ENCODE peak calls at places on chromosomes 1 and 21, in eight cellular contexts. Q, N, R, V, G, Z, E and W are unnamed samples.

GRCh38 chr21:40176732-40177131 is 309.5 kb downstream of the PCP4 start:
- DNase-seq in Q (no peak), N (no peak), R (peak), V (no peak), G (no peak), Z (no peak), E (no peak), W (no peak)

GRCh38 chr1:109257682-109258421 is 8.5 kb downstream of the CELSR2 start:
- DNase-seq in Q (no peak), N (no peak), R (no peak), V (no peak), G (no peak), Z (no peak), E (no peak), W (no peak)

GRCh38 chr1:39590546-39590945 is 14.0 kb upstream of the PABPC4 start:
- DNase-seq in Q (no peak), N (no peak), R (no peak), V (no peak), G (no peak), Z (peak), E (no peak), W (no peak)

GRCh38 chr21:34186119-34186719 is 112.8 kb downstream of the MRPS6 start:
- DNase-seq in Q (no peak), N (no peak), R (no peak), V (no peak), G (no peak), Z (no peak), E (no peak), W (no peak)

GRCh38 chr1:206703647-206704046 is 18.9 kb downstream of the MAPKAPK2 start:
- DNase-seq in Q (no peak), N (peak), R (no peak), V (no peak), G (no peak), Z (no peak), E (no peak), W (no peak)

GRCh38 chr1:208757846-208758245 is 513.7 kb upstream of the PLXNA2 start:
- DNase-seq in Q (no peak), N (no peak), R (no peak), V (no peak), G (no peak), Z (no peak), E (no peak), W (no peak)

GRCh38 chr1:116224111-116224510 is 112.9 kb downstream of the MAB21L3 start:
- DNase-seq in Q (no peak), N (no peak), R (no peak), V (no peak), G (no peak), Z (no peak), E (no peak), W (no peak)

GRCh38 chr1:10835423-10836421 is 39.3 kb upstream of the CASZ1 start:
- DNase-seq in Q (no peak), N (no peak), R (peak), V (no peak), G (no peak), Z (peak), E (peak), W (peak)

GRCh38 chr1:29956343-29957030 is 720.2 kb downstream of the PTPRU start:
- DNase-seq in Q (no peak), N (no peak), R (no peak), V (no peak), G (no peak), Z (no peak), E (no peak), W (no peak)

GRCh38 chr1:166485620-166486019 is 318.8 kb upstream of the FAM78B start:
- DNase-seq in Q (no peak), N (no peak), R (no peak), V (no peak), G (no peak), Z (no peak), E (no peak), W (no peak)

GRCh38 chr1:8344893-8345507 is 27.1 kb downstream of the SLC45A1 start:
- DNase-seq in Q (no peak), N (no peak), R (no peak), V (no peak), G (no peak), Z (no peak), E (no peak), W (no peak)

GRCh38 chr1:67629370-67630075 is 55.5 kb upstream of the GADD45A start:
- DNase-seq in Q (no peak), N (no peak), R (no peak), V (no peak), G (no peak), Z (no peak), E (no peak), W (no peak)

GRCh38 chr1:229557214-229557850 is 1.2 kb downstream of the ABCB10 start:
- DNase-seq in Q (no peak), N (no peak), R (peak), V (no peak), G (peak), Z (peak), E (no peak), W (no peak)

GRCh38 chr1:173562813-173563212 is 40.1 kb downstream of the SLC9C2 start:
- DNase-seq in Q (no peak), N (no peak), R (peak), V (no peak), G (no peak), Z (no peak), E (peak), W (no peak)

GRCh38 chr21:41832230-41833137 is 46.7 kb downstream of the PRDM15 start:
- DNase-seq in Q (no peak), N (no peak), R (no peak), V (no peak), G (no peak), Z (no peak), E (no peak), W (no peak)

GRCh38 chr1:163055005-163055404 is 14.2 kb upstream of the RGS4 start:
- DNase-seq in Q (no peak), N (no peak), R (no peak), V (no peak), G (no peak), Z (no peak), E (peak), W (no peak)

GRCh38 chr1:119266386-119266785 is 102.2 kb upstream of the HAO2 start:
- DNase-seq in Q (no peak), N (no peak), R (no peak), V (no peak), G (no peak), Z (no peak), E (no peak), W (no peak)

GRCh38 chr1:229620876-229621275 is 5.0 kb downstream of the TAF5L start:
- DNase-seq in Q (no peak), N (no peak), R (no peak), V (no peak), G (no peak), Z (no peak), E (no peak), W (no peak)

GRCh38 chr1:228151526-228151925 is 1.8 kb downstream of the GJC2 start:
- DNase-seq in Q (no peak), N (peak), R (no peak), V (no peak), G (no peak), Z (no peak), E (no peak), W (no peak)

GRCh38 chr1:116667577-116668105 is at the start of gene IGSF3:
- DNase-seq in Q (peak), N (no peak), R (peak), V (no peak), G (peak), Z (peak), E (peak), W (peak)

GRCh38 chr1:61434276-61434675 is 290.7 kb downstream of the TM2D1 start:
- DNase-seq in Q (no peak), N (no peak), R (no peak), V (no peak), G (no peak), Z (no peak), E (no peak), W (no peak)

GRCh38 chr1:234602334-234603220 is 7.4 kb downstream of the IRF2BP2 start:
- DNase-seq in Q (peak), N (peak), R (no peak), V (peak), G (no peak), Z (peak), E (peak), W (no peak)

GRCh38 chr1:174040387-174040786 is 18.2 kb upstream of the RC3H1 start:
- DNase-seq in Q (no peak), N (no peak), R (peak), V (peak), G (no peak), Z (peak), E (peak), W (no peak)

GRCh38 chr1:226973898-226974543 is 33.9 kb downstream of the COQ8A start:
- DNase-seq in Q (peak), N (no peak), R (no peak), V (no peak), G (no peak), Z (peak), E (no peak), W (no peak)

GRCh38 chr1:152533327-152533938 is 19.2 kb downstream of the CRCT1 start:
- DNase-seq in Q (no peak), N (no peak), R (peak), V (no peak), G (no peak), Z (no peak), E (peak), W (no peak)

GRCh38 chr1:9822490-9822889 is 1.3 kb downstream of the CLSTN1 start:
- DNase-seq in Q (no peak), N (no peak), R (no peak), V (no peak), G (no peak), Z (peak), E (no peak), W (no peak)

GRCh38 chr1:53125122-53125521 is 17.3 kb downstream of the SLC1A7 start:
- DNase-seq in Q (no peak), N (no peak), R (no peak), V (no peak), G (no peak), Z (no peak), E (no peak), W (no peak)

GRCh38 chr1:174789399-174789798 is 210.3 kb upstream of the CACYBP start:
- DNase-seq in Q (no peak), N (no peak), R (peak), V (no peak), G (no peak), Z (peak), E (no peak), W (no peak)

GRCh38 chr1:102630041-102630440 is 478.3 kb downstream of the COL11A1 start:
- DNase-seq in Q (no peak), N (no peak), R (no peak), V (no peak), G (no peak), Z (no peak), E (no peak), W (no peak)

GRCh38 chr1:25502957-25503356 is 40.4 kb upstream of the LDLRAP1 start:
- DNase-seq in Q (peak), N (no peak), R (no peak), V (peak), G (no peak), Z (peak), E (no peak), W (no peak)

GRCh38 chr1:159171688-159172501 is 480 bp downstream of the CADM3 start:
- DNase-seq in Q (no peak), N (no peak), R (no peak), V (no peak), G (no peak), Z (no peak), E (no peak), W (no peak)

GRCh38 chr21:20999567-21000169 is 1.5 kb downstream of the NCAM2 start:
- DNase-seq in Q (no peak), N (no peak), R (peak), V (no peak), G (no peak), Z (peak), E (peak), W (no peak)

DNA sequence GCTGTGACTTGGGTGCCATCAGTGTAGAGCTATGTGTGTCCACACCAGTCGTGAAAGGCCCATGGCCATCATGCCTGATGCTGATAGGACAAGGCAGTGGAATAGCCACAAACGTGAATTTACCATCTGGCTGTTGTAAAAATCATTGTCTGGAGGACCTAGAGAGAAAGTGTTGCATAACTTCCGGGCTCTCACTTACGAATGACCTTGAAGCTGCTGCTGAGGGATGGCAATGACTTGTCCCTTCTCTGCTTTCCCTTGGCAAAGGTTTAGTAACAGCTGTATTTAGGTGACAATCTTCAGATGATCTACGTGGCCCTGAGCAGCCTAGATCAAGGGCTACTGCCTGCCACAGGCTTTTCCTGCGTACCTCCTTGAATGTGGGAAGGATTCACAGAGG is 5.8 kb downstream of the ATP1B1 start:
- DNase-seq in Q (no peak), N (no peak), R (no peak), V (no peak), G (no peak), Z (peak), E (no peak), W (no peak)
- H3K27ac ChIP-seq in Q (peak), N (no peak), R (no peak), V (peak), G (no peak), Z (peak), E (no peak), W (peak)

GRCh38 chr1:203512830-203513578 is 19.1 kb downstream of the OPTC start:
- DNase-seq in Q (peak), N (no peak), R (peak), V (peak), G (no peak), Z (peak), E (peak), W (no peak)
- H3K4me3 ChIP-seq in Q (no peak), N (peak), R (no peak), V (peak), G (no peak), Z (no peak), E (no peak), W (no peak)

GRCh38 chr21:26409735-26410134 is 163.4 kb downstream of the CYYR1 start:
- DNase-seq in Q (no peak), N (no peak), R (peak), V (no peak), G (no peak), Z (no peak), E (peak), W (no peak)

GRCh38 chr21:26404288-26404687 is 168.8 kb downstream of the CYYR1 start:
- DNase-seq in Q (no peak), N (no peak), R (no peak), V (no peak), G (no peak), Z (no peak), E (no peak), W (no peak)

GRCh38 chr21:26405071-26405470 is 168.0 kb downstream of the CYYR1 start:
- DNase-seq in Q (no peak), N (no peak), R (peak), V (no peak), G (no peak), Z (peak), E (peak), W (no peak)

GRCh38 chr21:26405735-26406361 is 167.2 kb downstream of the CYYR1 start:
- DNase-seq in Q (no peak), N (no peak), R (peak), V (peak), G (no peak), Z (peak), E (peak), W (no peak)
- H3K27ac ChIP-seq in Q (no peak), N (no peak), R (peak), V (peak), G (no peak), Z (peak), E (peak), W (no peak)

GRCh38 chr1:164557270-164557669 is 1.7 kb upstream of the PBX1 start:
- DNase-seq in Q (no peak), N (no peak), R (no peak), V (no peak), G (no peak), Z (no peak), E (no peak), W (no peak)
- H3K4me3 ChIP-seq in Q (no peak), N (no peak), R (no peak), V (no peak), G (no peak), Z (no peak), E (no peak), W (no peak)

GRCh38 chr1:84756455-84757082 is 66.3 kb upstream of the SSX2IP start:
- DNase-seq in Q (no peak), N (no peak), R (no peak), V (no peak), G (no peak), Z (no peak), E (no peak), W (no peak)

GRCh38 chr1:84755216-84755615 is 65.0 kb upstream of the SSX2IP start:
- DNase-seq in Q (no peak), N (no peak), R (no peak), V (no peak), G (no peak), Z (no peak), E (no peak), W (no peak)

GRCh38 chr1:84753516-84754375 is 63.5 kb upstream of the SSX2IP start:
- DNase-seq in Q (peak), N (peak), R (peak), V (peak), G (peak), Z (peak), E (peak), W (peak)

GRCh38 chr1:84757301-84757700 is 67.0 kb upstream of the SSX2IP start:
- DNase-seq in Q (no peak), N (no peak), R (no peak), V (no peak), G (no peak), Z (no peak), E (no peak), W (no peak)

GRCh38 chr1:84754376-84754672 is 64.1 kb upstream of the SSX2IP start:
- DNase-seq in Q (no peak), N (no peak), R (no peak), V (no peak), G (no peak), Z (no peak), E (no peak), W (no peak)
- H3K27ac ChIP-seq in Q (no peak), N (no peak), R (no peak), V (no peak), G (no peak), Z (no peak), E (no peak), W (no peak)

GRCh38 chr1:14803002-14803789 is 204.7 kb downstream of the KAZN start:
- DNase-seq in Q (no peak), N (no peak), R (no peak), V (no peak), G (no peak), Z (no peak), E (no peak), W (no peak)
- H3K4me3 ChIP-seq in Q (no peak), N (no peak), R (no peak), V (no peak), G (no peak), Z (no peak), E (no peak), W (no peak)

GRCh38 chr1:202165267-202165941 is 5.0 kb upstream of the PTPN7 start:
- DNase-seq in Q (no peak), N (no peak), R (no peak), V (no peak), G (no peak), Z (no peak), E (no peak), W (no peak)

GRCh38 chr1:202165942-202166843 is 5.8 kb upstream of the PTPN7 start:
- DNase-seq in Q (no peak), N (no peak), R (no peak), V (no peak), G (no peak), Z (no peak), E (no peak), W (no peak)

GRCh38 chr1:202163281-202164270 is 3.2 kb upstream of the PTPN7 start:
- DNase-seq in Q (no peak), N (no peak), R (no peak), V (no peak), G (no peak), Z (no peak), E (no peak), W (no peak)

GRCh38 chr1:202162418-202163280 is 2.2 kb upstream of the PTPN7 start:
- DNase-seq in Q (no peak), N (no peak), R (no peak), V (no peak), G (peak), Z (no peak), E (no peak), W (no peak)

DNA sequence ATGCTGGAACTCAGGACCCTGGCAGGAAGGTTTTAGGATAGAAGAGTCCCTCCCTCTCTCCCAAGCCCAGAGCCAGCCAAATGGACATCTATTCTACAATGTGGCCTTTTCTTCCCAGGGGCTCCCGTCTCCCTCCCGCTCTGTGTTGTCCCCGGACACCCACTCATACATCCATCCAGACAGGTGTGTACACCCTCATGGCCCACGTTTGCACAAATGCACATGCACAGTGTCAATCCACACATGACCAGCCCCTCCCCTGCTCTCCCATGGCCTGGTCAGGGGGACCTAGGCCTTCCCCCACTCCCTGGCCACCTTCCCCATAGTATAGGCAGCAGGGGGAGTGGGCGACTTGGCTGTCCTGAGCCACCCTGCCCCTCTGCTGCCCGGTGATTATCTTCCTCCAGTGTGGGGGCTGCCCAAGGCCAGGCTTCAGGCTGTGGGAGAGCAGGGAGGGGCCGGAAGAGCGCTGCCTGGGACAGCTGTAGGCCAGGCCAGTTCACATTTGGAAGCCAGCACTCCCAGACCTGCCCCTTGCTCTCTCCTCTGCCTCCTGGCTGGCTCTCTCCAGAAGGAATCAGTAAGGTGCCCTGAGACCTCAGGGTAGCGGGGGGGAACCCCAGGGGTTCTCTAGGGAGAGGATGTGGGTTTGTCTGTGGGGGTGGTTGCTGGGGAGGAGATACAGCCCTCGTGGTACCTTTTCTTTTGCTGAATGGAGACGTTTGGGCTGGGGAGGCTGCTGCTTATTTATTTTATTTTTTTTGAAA is 4.1 kb upstream of the PTPN7 start:
- DNase-seq in Q (no peak), N (peak), R (peak), V (no peak), G (peak), Z (no peak), E (no peak), W (no peak)
- H3K27ac ChIP-seq in Q (no peak), N (peak), R (no peak), V (no peak), G (peak), Z (no peak), E (no peak), W (no peak)

GRCh38 chr1:221271696-221272095 is 392.5 kb downstream of the HLX start:
- DNase-seq in Q (no peak), N (no peak), R (no peak), V (no peak), G (no peak), Z (no peak), E (no peak), W (no peak)
- H3K4me3 ChIP-seq in Q (no peak), N (no peak), R (no peak), V (no peak), G (no peak), Z (no peak), E (no peak), W (no peak)